ENCODE peak calls at places on chromosome 16, in six cellular contexts. Y is HFFc6, R is AG04450, J is neural progenitor cell, O is GM12865, B is astrocyte of the spinal cord. W is an unnamed sample.

GRCh38 chr16:27723711-27724490 is 174.0 kb downstream of the KATNIP start:
- DNase-seq in O (no peak), B (no peak), Y (no peak), J (no peak), R (no peak), W (no peak)

GRCh38 chr16:67632415-67633172 is 12.3 kb upstream of the CARMIL2 start:
- DNase-seq in J (no peak), R (peak; percentile 45), Y (no peak), O (no peak), B (peak; percentile 52), W (no peak)

GRCh38 chr16:67372664-67373063 is 20.6 kb downstream of the TPPP3 start:
- DNase-seq in B (peak; percentile 34), O (peak; percentile 21), R (no peak), Y (peak; percentile 19), J (no peak), W (no peak)

GRCh38 chr16:1471569-1472194 is 3.1 kb downstream of the CLCN7 start:
- DNase-seq in O (no peak), B (no peak), R (no peak), Y (no peak), J (no peak), W (no peak)

GRCh38 chr16:56635441-56635967 is 3.0 kb upstream of the MT1A start:
- DNase-seq in B (no peak), O (no peak), Y (no peak), J (no peak), R (no peak), W (no peak)

GRCh38 chr16:546909-547770 is 13.1 kb upstream of the PRR35 start:
- DNase-seq in Y (no peak), J (peak; percentile 82), O (no peak), R (no peak), B (no peak), W (peak; percentile 61)

GRCh38 chr16:1550061-1550460 is 16.6 kb downstream of the TMEM204 start:
- DNase-seq in B (no peak), Y (no peak), O (no peak), J (no peak), R (no peak), W (no peak)

GRCh38 chr16:25155553-25156460 is 44.3 kb downstream of the LCMT1 start:
- DNase-seq in B (peak; percentile 25), R (no peak), O (no peak), J (no peak), Y (no peak), W (no peak)

GRCh38 chr16:51166116-51166515 is 15.0 kb upstream of the SALL1 start:
- DNase-seq in J (no peak), R (no peak), B (no peak), Y (no peak), O (no peak), W (no peak)

GRCh38 chr16:20398603-20399002 is 5.9 kb downstream of the PDILT start:
- DNase-seq in B (no peak), Y (no peak), J (no peak), R (no peak), O (no peak), W (no peak)

GRCh38 chr16:67542464-67542863 is 13.8 kb downstream of the RIPOR1 start:
- DNase-seq in Y (peak; percentile 65), J (no peak), R (no peak), O (peak; percentile 88), B (peak; percentile 78), W (no peak)

GRCh38 chr16:56742030-56742984 is 12.4 kb downstream of the NUP93 start:
- DNase-seq in Y (peak; percentile 80), B (peak; percentile 88), J (no peak), O (no peak), R (peak; percentile 54), W (no peak)

GRCh38 chr16:50402298-50402895 is 33.6 kb upstream of the BRD7 start:
- DNase-seq in O (no peak), Y (no peak), B (no peak), R (no peak), J (no peak), W (no peak)

GRCh38 chr16:85575910-85576309 is 37.2 kb upstream of the GSE1 start:
- DNase-seq in Y (no peak), R (no peak), J (no peak), B (no peak), O (no peak), W (no peak)

GRCh38 chr16:85293899-85294642 is 181.8 kb upstream of the CIBAR2 start:
- DNase-seq in J (no peak), Y (no peak), R (no peak), B (no peak), O (no peak), W (no peak)

GRCh38 chr16:1026784-1027415 is 45.3 kb downstream of the SOX8 start:
- DNase-seq in R (no peak), O (no peak), B (no peak), J (peak; percentile 36), Y (no peak), W (no peak)

GRCh38 chr16:51149251-51149661 is 1.8 kb downstream of the SALL1 start:
- DNase-seq in J (peak; percentile 30), O (no peak), B (peak; percentile 55), R (no peak), Y (no peak), W (peak; percentile 18)

GRCh38 chr16:62077998-62078397 is 41.8 kb upstream of the CDH8 start:
- DNase-seq in J (peak; percentile 70), R (no peak), O (peak; percentile 8), Y (no peak), B (no peak), W (peak; percentile 54)

GRCh38 chr16:20726661-20727060 is 15.0 kb downstream of the THUMPD1 start:
- DNase-seq in Y (no peak), B (no peak), O (no peak), R (no peak), J (no peak), W (no peak)

GRCh38 chr16:86228713-86229112 is 281.6 kb upstream of the FOXF1 start:
- DNase-seq in O (no peak), Y (no peak), J (no peak), R (no peak), B (no peak), W (no peak)

GRCh38 chr16:31105677-31106213 is 2.4 kb upstream of the BCKDK start:
- DNase-seq in B (peak; percentile 47), J (peak; percentile 75), Y (peak; percentile 32), O (peak; percentile 65), R (no peak), W (peak; percentile 93)

GRCh38 chr16:85724936-85725335 is 26.0 kb downstream of the C16orf74 start:
- DNase-seq in Y (no peak), B (no peak), R (no peak), O (no peak), J (no peak), W (no peak)

GRCh38 chr16:16036359-16036792 is 87.0 kb downstream of the ABCC1 start:
- DNase-seq in R (no peak), Y (no peak), B (no peak), J (peak; percentile 31), O (no peak), W (no peak)

GRCh38 chr16:55147401-55147800 is 176.6 kb upstream of the IRX6 start:
- DNase-seq in J (no peak), B (no peak), O (no peak), Y (no peak), R (no peak), W (no peak)

GRCh38 chr16:53103811-53104210 is 49.0 kb downstream of the CHD9 start:
- DNase-seq in Y (no peak), O (no peak), R (no peak), B (peak; percentile 29), J (no peak), W (no peak)

GRCh38 chr16:6146874-6147425 is 1049.4 kb upstream of the EEF2KMT start:
- DNase-seq in B (no peak), J (peak; percentile 47), R (no peak), O (no peak), Y (no peak), W (no peak)

GRCh38 chr16:53892155-53892554 is 188.2 kb downstream of the FTO start:
- DNase-seq in R (peak; percentile 49), O (peak; percentile 54), J (peak; percentile 68), B (peak; percentile 76), Y (peak; percentile 60), W (peak; percentile 70)

GRCh38 chr16:8874388-8874787 is 5.6 kb upstream of the CARHSP1 start:
- DNase-seq in R (no peak), J (no peak), Y (no peak), B (no peak), O (no peak), W (no peak)

GRCh38 chr16:73126453-73126853 is 78.5 kb upstream of the ZFHX3 start:
- DNase-seq in B (peak; percentile 12), R (no peak), Y (peak; percentile 6), O (no peak), J (no peak), W (no peak)

DNA sequence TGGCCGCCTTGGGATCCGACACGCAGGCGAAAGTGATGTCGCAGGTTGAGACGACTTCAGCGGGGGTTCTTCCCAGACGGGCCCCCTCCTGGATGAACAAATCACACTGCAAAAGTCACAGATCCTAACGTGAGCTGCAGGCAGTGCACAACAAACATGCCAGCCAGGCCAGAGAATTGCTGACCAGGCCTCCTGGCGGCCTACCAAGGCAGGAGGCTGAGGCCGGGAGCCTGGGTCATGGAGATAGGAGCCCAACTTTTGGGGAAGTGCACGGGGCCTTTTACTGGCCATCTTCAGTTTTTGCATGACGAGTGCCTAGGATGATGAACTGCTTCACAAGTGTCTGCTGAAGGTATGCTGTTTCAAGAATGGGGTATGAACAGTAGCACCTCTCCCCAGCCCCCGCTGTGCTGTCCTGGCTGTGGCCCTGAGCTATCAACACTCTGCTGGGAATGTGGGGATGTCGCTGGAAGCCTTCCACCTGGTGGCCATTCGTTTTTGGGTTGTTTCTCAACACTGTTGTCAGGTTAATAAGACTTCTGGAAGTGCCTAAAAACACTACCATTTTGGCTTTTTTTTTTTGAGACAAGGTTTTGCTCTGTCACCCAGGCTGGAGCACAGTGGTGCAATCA is 12.2 kb upstream of the ROGDI start:
- DNase-seq in B (no peak), J (no peak), Y (no peak), O (no peak), R (no peak), W (no peak)
- TF ChIP-seq CTCF in B (no peak), J (peak; percentile 8), Y (peak; percentile 39), O (no peak), R (no peak), W (no peak)

GRCh38 chr16:88706288-88706964 is at the start of the genes CTU2 and RNF166:
- DNase-seq in J (peak; percentile 96), O (peak; percentile 91), R (peak; percentile 34), Y (peak; percentile 72), B (peak; percentile 78), W (peak; percentile 93)
- TF ChIP-seq CTCF in J (no peak), O (no peak), R (no peak), Y (no peak), B (no peak), W (no peak)

DNA sequence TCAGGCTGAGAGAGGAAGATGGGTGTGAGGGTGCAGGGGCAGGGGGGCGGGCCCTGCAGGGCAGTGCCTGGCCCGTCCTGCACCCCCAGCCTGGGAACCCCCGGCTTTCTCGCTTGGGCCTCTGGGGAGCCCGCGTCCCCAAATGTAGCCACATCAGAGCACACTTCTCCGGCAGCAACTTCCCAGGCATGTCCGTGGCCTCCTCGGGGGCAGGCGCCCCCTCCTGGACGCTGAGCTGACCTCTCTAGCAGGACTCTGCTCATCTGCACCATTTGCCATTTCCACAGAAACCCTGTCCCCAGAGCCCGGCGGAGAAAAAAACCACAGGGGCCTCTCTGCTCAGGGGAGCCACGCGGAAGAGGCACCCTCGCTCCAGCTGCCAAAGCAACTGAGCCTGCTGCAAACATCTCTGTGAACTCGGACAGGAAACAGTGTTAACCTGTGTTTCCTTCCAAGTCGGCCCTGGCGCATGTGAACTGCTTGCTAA is 63.4 kb downstream of the KLHDC4 start:
- DNase-seq in J (peak; percentile 79), O (peak; percentile 84), B (peak; percentile 10), Y (no peak), R (no peak), W (peak; percentile 73)
- TF ChIP-seq CTCF in J (peak; percentile 75), O (peak; percentile 52), B (peak; percentile 77), Y (peak; percentile 75), R (peak; percentile 69), W (peak; percentile 43)

GRCh38 chr16:14416184-14416583 is 213.9 kb downstream of the PARN start:
- DNase-seq in R (no peak), O (no peak), B (no peak), J (no peak), Y (no peak), W (no peak)
- TF ChIP-seq CTCF in R (no peak), O (no peak), B (no peak), J (no peak), Y (no peak), W (no peak)

W was measured in endothelial cell.